ENCODE peak calls at places on chromosomes 16 and 17, in seven cellular contexts. E is D721Med, V is HS-5, M is glomerular endothelial cell, O is neural crest cell, T is IMR-90, N is adrenal gland. P is an unnamed sample.

GRCh38 chr16:64977211-64977920 is 144.5 kb downstream of the CDH11 start:
- DNase-seq in E (no peak), V (no peak), M (no peak), O (no peak), T (no peak), N (no peak), P (peak)

GRCh38 chr17:73030501-73030911 is 62.0 kb downstream of the SLC39A11 start:
- DNase-seq in E (no peak), V (no peak), M (no peak), O (no peak), T (peak), N (no peak), P (peak)

GRCh38 chr17:50100480-50100883 is 5.3 kb downstream of the PDK2 start:
- DNase-seq in E (no peak), V (no peak), M (no peak), O (no peak), T (no peak), N (no peak), P (no peak)

GRCh38 chr17:63542942-63543821 is 7.1 kb upstream of the DCAF7 start:
- DNase-seq in E (no peak), V (no peak), M (no peak), O (no peak), T (no peak), N (no peak), P (no peak)

GRCh38 chr16:49833055-49833454 is 22.9 kb downstream of the ZNF423 start:
- DNase-seq in E (no peak), V (no peak), M (no peak), O (no peak), T (no peak), N (no peak), P (no peak)

GRCh38 chr16:14958970-14959369 is 15.9 kb upstream of the PDXDC1 start:
- DNase-seq in E (no peak), V (no peak), M (no peak), O (no peak), T (no peak), N (peak), P (no peak)

GRCh38 chr16:73202176-73202729 is 154.3 kb upstream of the ZFHX3 start:
- DNase-seq in E (no peak), V (peak), M (no peak), O (no peak), T (peak), N (no peak), P (peak)

GRCh38 chr17:69326302-69327059 is 452 bp downstream of the ABCA5 start:
- DNase-seq in E (no peak), V (peak), M (no peak), O (no peak), T (peak), N (no peak), P (peak)

GRCh38 chr16:89193021-89193575 is 7.2 kb downstream of the SLC22A31 start:
- DNase-seq in E (no peak), V (no peak), M (no peak), O (no peak), T (peak), N (no peak), P (peak)

GRCh38 chr16:69761983-69762842 is at the start of gene WWP2:
- DNase-seq in E (peak), V (no peak), M (no peak), O (peak), T (peak), N (peak), P (peak)

GRCh38 chr16:69040144-69040909 is 65.1 kb upstream of the HAS3 start:
- DNase-seq in E (no peak), V (no peak), M (no peak), O (no peak), T (peak), N (no peak), P (no peak)

GRCh38 chr17:58516644-58517377 is 2.4 kb upstream of the MTMR4 start:
- DNase-seq in E (no peak), V (no peak), M (no peak), O (no peak), T (no peak), N (no peak), P (no peak)

GRCh38 chr16:12225816-12226480 is 249.4 kb downstream of the SNX29 start:
- DNase-seq in E (no peak), V (no peak), M (no peak), O (no peak), T (peak), N (no peak), P (peak)

P was measured in AG10803.